ENCODE peak calls at places on chromosomes 16 and 17, in six cellular contexts. H is fibroblast of lung, Q is AG04450, N is endodermal cell, L is body of pancreas, M is heart right ventricle. T is an unnamed sample.

GRCh38 chr16:28494141-28494851 is at the start of gene APOBR:
- DNase-seq in H (no peak), M (no peak), L (peak), N (no peak), Q (no peak), T (peak)

GRCh38 chr16:85898521-85899442 is at the start of gene IRF8:
- DNase-seq in L (peak), M (peak), N (peak), H (peak), Q (no peak), T (peak)

GRCh38 chr17:8563024-8563776 is 67.3 kb downstream of the MYH10 start:
- DNase-seq in Q (no peak), L (no peak), M (no peak), H (no peak), N (no peak), T (no peak)

GRCh38 chr17:50100480-50100883 is 5.3 kb downstream of the PDK2 start:
- DNase-seq in N (no peak), Q (no peak), M (no peak), L (peak), H (no peak), T (no peak)

GRCh38 chr16:8905168-8905762 is 23.1 kb downstream of the LITAFD start:
- DNase-seq in Q (no peak), N (no peak), L (no peak), H (peak), M (no peak), T (no peak)

GRCh38 chr17:80729016-80729415 is 184.4 kb downstream of the RPTOR start:
- DNase-seq in M (no peak), N (no peak), H (peak), Q (no peak), L (no peak), T (no peak)

GRCh38 chr17:70137451-70138230 is 31.7 kb upstream of the KCNJ2 start:
- DNase-seq in L (peak), Q (peak), M (no peak), N (peak), H (peak), T (no peak)

GRCh38 chr16:67399218-67399733 is 6.0 kb upstream of the TPPP3 start:
- DNase-seq in N (peak), H (no peak), L (peak), Q (no peak), M (peak), T (peak)

GRCh38 chr17:26818736-26819135 is 475.2 kb upstream of the WSB1 start:
- DNase-seq in L (no peak), Q (peak), N (no peak), H (peak), M (no peak), T (no peak)

GRCh38 chr17:28267720-28268609 is 51.0 kb upstream of the TMEM97 start:
- DNase-seq in Q (no peak), H (no peak), L (no peak), N (peak), M (no peak), T (no peak)

GRCh38 chr16:11967195-11967911 is 2.3 kb downstream of the TNFRSF17 start:
- DNase-seq in M (no peak), L (no peak), Q (no peak), N (no peak), H (no peak), T (no peak)

GRCh38 chr16:88315543-88316105 is 67.1 kb upstream of the ZNF469 start:
- DNase-seq in L (no peak), H (peak), N (no peak), Q (no peak), M (no peak), T (no peak)

GRCh38 chr16:648071-648785 is 937 bp upstream of the WDR90 start:
- DNase-seq in L (peak), M (no peak), H (no peak), Q (no peak), N (peak), T (no peak)

GRCh38 chr16:56246051-56246817 is 54.9 kb downstream of the GNAO1 start:
- DNase-seq in L (no peak), N (no peak), H (no peak), M (no peak), Q (no peak), T (no peak)

GRCh38 chr16:17230932-17231581 is 239.7 kb downstream of the XYLT1 start:
- DNase-seq in M (no peak), H (no peak), N (no peak), Q (no peak), L (no peak), T (no peak)

GRCh38 chr16:24700549-24701392 is 28.7 kb upstream of the TNRC6A start:
- DNase-seq in M (peak), H (peak), L (peak), Q (peak), N (peak), T (no peak)

GRCh38 chr17:14882131-14882530 is 383.0 kb downstream of the PMP22 start:
- DNase-seq in N (no peak), H (peak), L (no peak), Q (peak), M (no peak), T (no peak)

GRCh38 chr16:28291651-28292626 is at the start of gene SBK1:
- DNase-seq in L (peak), H (peak), M (peak), N (peak), Q (no peak), T (peak)

GRCh38 chr17:37060966-37061365 is 112.2 kb downstream of the AATF start:
- DNase-seq in L (no peak), H (no peak), Q (no peak), N (peak), M (no peak), T (no peak)

GRCh38 chr16:50245417-50246298 is 20.7 kb upstream of the ADCY7 start:
- DNase-seq in H (peak), Q (no peak), M (peak), L (peak), N (peak), T (peak)
- TF ChIP-seq CTCF in H (no peak), Q (no peak), M (peak), L (peak), N (peak), T (no peak)

GRCh38 chr16:30766922-30767284 is 4.8 kb downstream of the RNF40 start:
- DNase-seq in N (no peak), L (no peak), M (no peak), H (no peak), Q (no peak), T (no peak)

GRCh38 chr16:30768583-30769181 is 6.6 kb downstream of the RNF40 start:
- DNase-seq in N (no peak), H (no peak), Q (no peak), L (no peak), M (no peak), T (no peak)

GRCh38 chr16:30769379-30770089 is 7.4 kb downstream of the RNF40 start:
- DNase-seq in M (no peak), H (no peak), L (no peak), Q (no peak), N (no peak), T (no peak)

GRCh38 chr16:30766206-30766921 is 4.2 kb downstream of the RNF40 start:
- DNase-seq in M (no peak), Q (no peak), L (no peak), N (no peak), H (no peak), T (no peak)

DNA sequence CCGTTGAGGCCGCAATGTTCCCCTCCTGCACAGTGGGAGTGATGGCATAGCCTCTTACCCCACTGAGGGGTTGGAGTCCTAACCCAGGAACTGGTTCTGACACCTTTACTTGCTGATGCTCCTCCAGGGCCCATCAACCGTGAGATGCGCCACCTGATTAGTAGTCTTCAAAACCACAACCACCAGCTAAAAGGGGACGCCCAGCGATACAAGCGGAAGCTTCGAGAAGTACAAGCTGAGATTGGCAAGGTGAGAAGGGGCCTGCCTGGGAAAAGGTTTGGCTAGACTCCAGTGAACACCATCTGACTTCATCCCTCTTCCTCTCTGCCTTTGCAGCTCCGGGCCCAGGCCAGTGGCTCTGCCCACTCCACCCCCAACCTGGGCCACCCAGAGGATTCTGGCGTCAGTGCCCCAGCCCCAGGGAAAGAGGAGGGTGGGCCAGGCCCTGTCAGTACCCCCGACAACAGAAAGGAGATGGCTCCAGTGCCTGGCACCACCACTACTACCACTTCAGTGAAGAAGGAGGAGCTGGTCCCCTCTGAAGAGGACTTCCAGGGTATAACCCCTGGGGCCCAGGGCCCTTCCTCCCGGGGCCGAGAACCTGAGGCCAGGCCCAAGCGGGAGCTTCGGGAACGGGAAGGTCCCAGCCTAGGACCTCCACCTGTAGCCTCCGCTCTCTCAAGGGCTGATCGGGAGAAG is 5.8 kb downstream of the RNF40 start:
- DNase-seq in H (no peak), M (no peak), Q (no peak), L (no peak), N (no peak), T (no peak)
- H3K27ac ChIP-seq in H (no peak), M (peak), Q (no peak), L (no peak), N (no peak), T (no peak)

GRCh38 chr17:42438600-42439567 is 15.8 kb upstream of the CAVIN1 start:
- DNase-seq in L (peak), Q (no peak), N (peak), M (no peak), H (no peak), T (no peak)
- TF ChIP-seq CTCF in L (peak), Q (peak), N (peak), M (peak), H (peak), T (peak)

GRCh38 chr17:67492251-67492740 is 115.2 kb downstream of the PITPNC1 start:
- DNase-seq in M (no peak), N (peak), Q (no peak), L (no peak), H (no peak), T (no peak)
- H3K27ac ChIP-seq in M (peak), N (no peak), Q (no peak), L (peak), H (peak), T (no peak)

GRCh38 chr16:64132686-64133085 is 989.2 kb downstream of the CDH11 start:
- DNase-seq in H (no peak), M (no peak), L (no peak), Q (no peak), N (no peak), T (no peak)

GRCh38 chr16:64131423-64131822 is 990.4 kb downstream of the CDH11 start:
- DNase-seq in Q (no peak), N (no peak), M (no peak), L (no peak), H (no peak), T (no peak)

GRCh38 chr16:64133396-64133795 is 988.5 kb downstream of the CDH11 start:
- DNase-seq in N (no peak), H (peak), L (no peak), Q (no peak), M (no peak), T (no peak)

GRCh38 chr16:64130140-64130539 is 991.7 kb downstream of the CDH11 start:
- DNase-seq in M (no peak), L (no peak), N (no peak), H (no peak), Q (no peak), T (no peak)

DNA sequence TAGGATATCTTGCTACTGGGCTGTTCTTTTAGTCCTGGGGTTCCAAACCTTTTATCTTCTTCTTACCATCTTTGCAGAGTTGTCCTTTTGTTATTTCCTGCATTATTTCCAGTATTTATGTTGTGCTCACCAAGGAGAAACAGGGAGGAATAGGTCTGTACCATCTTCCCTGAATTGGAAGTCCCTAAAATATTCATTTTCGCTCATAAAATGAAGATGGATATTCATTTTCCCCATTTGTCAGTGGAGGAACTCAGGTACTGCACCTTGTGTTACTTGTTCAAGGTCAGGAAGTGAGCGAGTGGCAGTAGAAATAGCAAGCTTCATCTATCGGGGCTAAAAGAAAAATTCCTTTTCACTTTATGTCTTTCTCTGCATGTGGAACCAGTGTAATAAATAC is 989.7 kb downstream of the CDH11 start:
- DNase-seq in N (no peak), H (no peak), M (no peak), Q (no peak), L (no peak), T (no peak)
- TF ChIP-seq CTCF in N (peak), H (no peak), M (no peak), Q (no peak), L (no peak), T (no peak)

GRCh38 chr16:19068237-19068815 is 912 bp downstream of the COQ7 start:
- DNase-seq in M (no peak), N (no peak), Q (no peak), L (no peak), H (no peak), T (no peak)
- H3K27ac ChIP-seq in M (peak), N (peak), Q (peak), L (peak), H (peak), T (peak)

DNA sequence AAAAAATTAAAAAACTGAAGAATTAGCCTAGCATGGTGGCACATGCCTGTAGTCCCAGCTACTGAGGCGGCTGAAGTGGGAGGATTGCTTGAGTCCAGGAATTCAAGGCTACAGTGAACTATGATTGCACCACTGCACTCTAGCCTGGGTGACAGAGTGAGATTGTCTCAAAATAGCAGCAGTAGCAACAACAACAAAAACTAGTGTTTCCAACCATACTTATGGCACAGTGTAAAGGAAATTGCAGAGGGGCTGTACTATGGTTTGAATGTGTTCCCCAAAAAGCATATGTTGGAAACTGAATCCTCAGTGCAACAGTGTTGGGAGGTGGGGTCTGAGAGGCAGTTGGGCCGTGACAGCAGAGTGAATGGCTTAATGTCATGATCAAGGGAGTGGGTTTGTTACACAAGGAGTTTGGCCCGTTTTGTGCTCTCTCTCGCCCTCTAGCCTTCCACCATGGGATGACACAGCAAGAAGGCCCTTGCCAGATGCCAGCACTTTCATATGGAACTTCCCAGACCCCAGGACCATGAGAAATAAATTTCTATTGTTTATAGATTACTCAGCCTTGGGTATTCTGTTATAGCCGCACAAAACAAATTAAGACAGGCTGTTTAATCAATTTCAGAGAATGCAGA is 70.0 kb downstream of the PGS1 start:
- DNase-seq in Q (no peak), N (no peak), H (no peak), L (no peak), M (no peak), T (no peak)
- TF ChIP-seq CTCF in Q (peak), N (peak), H (peak), L (no peak), M (no peak), T (no peak)

DNA sequence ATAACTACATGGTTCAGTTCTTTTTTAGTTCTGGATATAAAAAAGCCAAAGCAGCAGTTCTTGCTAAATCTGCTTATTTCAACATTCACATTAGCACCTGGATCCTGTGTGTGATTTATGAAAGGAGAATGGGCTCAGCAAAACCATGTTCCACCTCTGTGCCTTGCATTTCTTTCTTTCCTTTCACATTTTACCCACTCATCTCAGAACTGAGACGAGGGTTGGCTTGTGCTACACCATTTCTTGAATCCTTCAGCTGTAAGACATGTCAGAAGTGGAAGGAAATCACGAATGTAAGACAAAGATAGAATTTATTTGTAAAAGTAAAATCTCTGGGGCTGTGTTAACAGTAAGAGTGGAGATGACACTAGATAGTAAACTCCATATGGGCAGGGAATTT is 1.2 kb upstream of the UTP6 start:
- DNase-seq in Q (no peak), M (no peak), N (no peak), H (no peak), L (no peak), T (no peak)
- H3K27ac ChIP-seq in Q (no peak), M (no peak), N (no peak), H (no peak), L (no peak), T (no peak)

GRCh38 chr16:47876494-47876893 is 279.3 kb downstream of the ABCC12 start:
- DNase-seq in M (no peak), Q (no peak), N (no peak), H (no peak), L (no peak), T (no peak)

GRCh38 chr16:47872228-47872627 is 283.6 kb downstream of the ABCC12 start:
- DNase-seq in H (no peak), N (no peak), M (no peak), L (no peak), Q (no peak), T (no peak)

GRCh38 chr16:47877166-47877565 is 278.6 kb downstream of the ABCC12 start:
- DNase-seq in H (no peak), N (no peak), M (no peak), L (no peak), Q (no peak), T (no peak)

GRCh38 chr16:47873434-47873833 is 282.4 kb downstream of the ABCC12 start:
- DNase-seq in M (no peak), H (no peak), L (no peak), N (peak), Q (no peak), T (no peak)
- TF ChIP-seq CTCF in M (no peak), H (peak), L (no peak), N (peak), Q (peak), T (no peak)

T was measured in CD4-positive, alpha-beta T cell.